ENCODE peak calls at places on chromosomes 4 and X, in seven cellular contexts. T, N, E, F, I, C and A are unnamed samples.

GRCh38 chr4:15913631-15913970 is 24.9 kb downstream of the FGFBP1 start:
- DNase-seq in E (no peak), C (no peak), F (peak), I (peak), N (no peak), T (no peak), A (no peak)

GRCh38 chr4:109816082-109816442 is 500 bp downstream of the GAR1 start:
- DNase-seq in N (peak), E (peak), C (peak), I (no peak), T (peak), F (peak), A (no peak)

GRCh38 chrX:70434914-70435586 is 9.6 kb upstream of the DLG3 start:
- DNase-seq in I (no peak), F (no peak), T (no peak), E (no peak), N (no peak), C (no peak), A (no peak)

GRCh38 chr4:29276150-29276549 is 1444.0 kb upstream of the PCDH7 start:
- DNase-seq in C (no peak), F (no peak), T (no peak), N (no peak), I (no peak), E (no peak), A (no peak)

GRCh38 chr4:153348006-153348405 is 3.5 kb downstream of the MND1 start:
- DNase-seq in N (no peak), F (no peak), T (no peak), E (no peak), C (no peak), I (no peak), A (no peak)

GRCh38 chr4:157664726-157665125 is 444.2 kb downstream of the GRIA2 start:
- DNase-seq in N (no peak), C (no peak), E (no peak), F (peak), T (no peak), I (peak), A (no peak)

GRCh38 chr4:20196476-20196875 is 55.2 kb upstream of the SLIT2 start:
- DNase-seq in C (no peak), I (no peak), E (no peak), F (no peak), T (no peak), N (no peak), A (no peak)

GRCh38 chrX:5399403-5399802 is 829.3 kb downstream of the NLGN4X start:
- DNase-seq in N (no peak), F (no peak), E (no peak), T (no peak), C (no peak), I (no peak), A (no peak)

GRCh38 chr4:116925900-116926457 is 159.4 kb downstream of the TRAM1L1 start:
- DNase-seq in N (no peak), C (no peak), I (no peak), T (peak), F (peak), E (no peak), A (no peak)

GRCh38 chr4:100190643-100191600 is 654 bp upstream of the DDIT4L start:
- DNase-seq in E (no peak), I (no peak), F (no peak), C (no peak), N (no peak), T (peak), A (no peak)

GRCh38 chr4:133498149-133498548 is 349.1 kb downstream of the PCDH10 start:
- DNase-seq in C (no peak), N (no peak), T (no peak), E (no peak), F (no peak), I (no peak), A (no peak)

GRCh38 chr4:123018391-123018755 is 96.0 kb upstream of the NUDT6 start:
- DNase-seq in F (no peak), T (no peak), I (no peak), N (no peak), E (no peak), C (no peak), A (no peak)

GRCh38 chrX:133918326-133918725 is 67.1 kb downstream of the GPC3 start:
- DNase-seq in C (no peak), N (no peak), I (no peak), T (no peak), E (no peak), F (no peak), A (no peak)

GRCh38 chr4:76316131-76316530 is 9.6 kb downstream of the STBD1 start:
- DNase-seq in N (no peak), I (no peak), C (no peak), E (no peak), T (no peak), F (no peak), A (no peak)